ENCODE peak calls at places on chromosomes 6 and 20, in four cellular contexts. E is ovary, Q is AG10803, A is nephron progenitor cell. T is an unnamed sample.

GRCh38 chr6:81950877-81951276 is 198.4 kb upstream of the TENT5A start:
- DNase-seq in A (no peak), Q (peak), E (no peak), T (peak)

GRCh38 chr6:87575423-87575822 is 14.4 kb downstream of the RARS2 start:
- DNase-seq in A (no peak), Q (no peak), E (no peak), T (no peak)

GRCh38 chr6:148857817-148858390 is 111.1 kb downstream of the UST start:
- DNase-seq in E (no peak), A (no peak), Q (peak), T (peak)

GRCh38 chr20:31857861-31858835 is 12.2 kb downstream of the DUSP15 start:
- DNase-seq in A (no peak), E (no peak), Q (no peak), T (no peak)

GRCh38 chr20:2738331-2738730 is 45.8 kb downstream of the EBF4 start:
- DNase-seq in Q (no peak), E (no peak), A (no peak), T (no peak)

GRCh38 chr6:108546079-108547049 is 14.4 kb upstream of the FOXO3 start:
- DNase-seq in Q (no peak), E (no peak), A (no peak), T (no peak)

GRCh38 chr6:148999921-149000589 is 253.2 kb downstream of the UST start:
- DNase-seq in E (peak), Q (peak), A (no peak), T (no peak)

GRCh38 chr6:122438975-122439374 is 32.6 kb downstream of the SERINC1 start:
- DNase-seq in E (no peak), A (no peak), Q (no peak), T (no peak)

GRCh38 chr6:71977860-71978259 is 91.5 kb downstream of the RIMS1 start:
- DNase-seq in A (no peak), E (no peak), Q (no peak), T (no peak)

GRCh38 chr6:25659633-25660368 is 7.8 kb downstream of the SCGN start:
- DNase-seq in Q (no peak), E (no peak), A (no peak), T (no peak)

GRCh38 chr6:158150701-158151100 is 17.4 kb downstream of the SERAC1 start:
- DNase-seq in E (no peak), A (no peak), Q (no peak), T (peak)

GRCh38 chr20:31678389-31679356 is 41.0 kb downstream of the COX4I2 start:
- DNase-seq in Q (peak), E (no peak), A (peak), T (no peak)

GRCh38 chr6:44400572-44400971 is 13.1 kb downstream of the CDC5L start:
- DNase-seq in E (no peak), Q (no peak), A (no peak), T (no peak)

GRCh38 chr6:82298012-82298411 is 50.5 kb upstream of the IBTK start:
- DNase-seq in Q (no peak), E (no peak), A (no peak), T (no peak)

GRCh38 chr20:46699651-46700359 is 9.6 kb upstream of the SLC2A10 start:
- DNase-seq in E (no peak), Q (peak), A (no peak), T (no peak)

GRCh38 chr6:157224957-157225574 is 98.3 kb downstream of the TMEM242 start:
- DNase-seq in E (no peak), A (no peak), Q (no peak), T (peak)

GRCh38 chr6:147738516-147739187 is 230.2 kb downstream of the SAMD5 start:
- DNase-seq in Q (no peak), A (no peak), E (no peak), T (no peak)

GRCh38 chr20:3010985-3011723 is 32.3 kb upstream of the GNRH2 start:
- DNase-seq in E (no peak), A (no peak), Q (peak), T (peak)

GRCh38 chr20:34546751-34547181 is 11.8 kb upstream of the MAP1LC3A start:
- DNase-seq in A (no peak), E (no peak), Q (no peak), T (no peak)

GRCh38 chr20:51159303-51159702 is 136.4 kb upstream of the KCNG1 start:
- DNase-seq in E (no peak), A (no peak), Q (no peak), T (no peak)

GRCh38 chr6:1382883-1383728 is 6.3 kb upstream of the FOXF2 start:
- DNase-seq in E (no peak), A (peak), Q (no peak), T (peak)

GRCh38 chr20:62387993-62388635 is 1.2 kb downstream of the RPS21 start:
- DNase-seq in A (no peak), E (no peak), Q (no peak), T (no peak)

GRCh38 chr6:3750324-3751018 is 1.0 kb downstream of the PXDC1 start:
- DNase-seq in A (peak), E (peak), Q (peak), T (peak)

GRCh38 chr6:140043357-140043756 is 668.9 kb upstream of the CITED2 start:
- DNase-seq in A (no peak), Q (peak), E (no peak), T (peak)

GRCh38 chr6:20001286-20001685 is 164.1 kb downstream of the ID4 start:
- DNase-seq in Q (no peak), E (no peak), A (no peak), T (no peak)

GRCh38 chr6:115706324-115706723 is 354.4 kb downstream of the FRK start:
- DNase-seq in Q (no peak), E (no peak), A (no peak), T (no peak)

GRCh38 chr6:168138436-168138835 is 59.4 kb upstream of the FRMD1 start:
- DNase-seq in A (no peak), E (no peak), Q (no peak), T (no peak)

GRCh38 chr20:63858393-63859165 is 2.7 kb upstream of the ABHD16B start:
- DNase-seq in A (peak), Q (no peak), E (peak), T (peak)
- TF ChIP-seq CTCF in A (no peak), Q (peak), E (peak), T (peak)

DNA sequence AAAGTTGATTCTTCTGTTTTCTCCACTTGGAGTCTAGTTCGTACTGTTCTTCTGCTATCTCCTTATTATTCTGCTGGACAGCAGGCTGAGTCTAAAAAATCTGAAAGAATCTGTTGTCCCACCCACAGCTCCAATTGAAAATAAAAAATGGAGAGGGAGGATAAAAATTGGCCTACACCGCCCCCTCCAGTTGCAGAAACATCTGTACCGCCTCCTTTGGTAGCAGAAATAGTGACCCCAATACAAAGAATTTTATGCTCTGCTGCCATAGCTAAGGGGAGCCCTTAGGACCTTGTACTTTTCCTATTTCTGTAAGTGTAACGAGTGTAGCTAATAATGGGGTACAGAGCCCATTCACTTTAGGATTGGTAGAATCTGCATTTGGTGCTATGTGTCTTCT is 4.9 kb upstream of the FKBP1A start:
- DNase-seq in E (no peak), A (no peak), Q (no peak), T (no peak)
- TF ChIP-seq CTCF in E (peak), A (no peak), Q (peak), T (peak)

DNA sequence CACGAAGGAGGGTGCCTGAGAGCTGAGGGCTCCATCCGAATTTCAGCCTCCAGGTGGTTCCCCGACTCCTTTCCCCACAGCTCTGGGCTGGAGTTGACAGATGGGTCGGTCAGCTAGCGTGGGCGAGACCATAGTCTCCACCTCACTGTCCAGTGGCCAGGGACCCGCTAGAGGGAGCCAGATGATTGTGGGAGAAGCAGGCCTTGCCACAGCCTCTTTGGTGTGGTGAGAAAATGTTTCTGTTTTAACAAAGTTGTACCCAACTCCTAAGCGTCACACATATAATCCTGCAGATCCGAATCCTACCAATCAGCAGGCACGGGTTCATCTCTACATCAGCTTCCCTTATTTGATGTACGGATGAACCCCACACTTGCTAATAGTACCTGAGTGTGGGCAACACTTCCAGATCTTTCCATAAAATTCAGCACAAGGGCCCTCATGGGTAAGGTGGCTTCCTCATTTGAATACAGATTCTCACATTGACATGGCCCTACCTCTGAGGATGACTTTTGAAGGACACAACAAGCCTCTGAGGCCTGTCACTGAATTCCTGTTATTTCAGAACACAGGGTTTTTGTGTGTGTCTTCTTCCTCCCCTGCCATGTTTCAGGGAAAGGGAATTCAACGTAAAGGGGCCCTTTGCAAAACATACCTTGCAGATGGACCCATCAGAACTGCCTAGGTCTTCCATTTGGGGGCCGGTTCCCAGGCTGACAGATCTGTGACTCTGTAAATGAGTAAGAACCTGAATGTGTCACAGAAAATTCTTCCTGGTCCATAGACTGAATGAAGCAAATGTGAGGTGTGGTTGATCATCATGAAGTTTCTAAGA is 103.2 kb upstream of the DUSP22 start:
- DNase-seq in Q (peak), E (peak), A (peak), T (peak)
- TF ChIP-seq CTCF in Q (peak), E (peak), A (peak), T (peak)

DNA sequence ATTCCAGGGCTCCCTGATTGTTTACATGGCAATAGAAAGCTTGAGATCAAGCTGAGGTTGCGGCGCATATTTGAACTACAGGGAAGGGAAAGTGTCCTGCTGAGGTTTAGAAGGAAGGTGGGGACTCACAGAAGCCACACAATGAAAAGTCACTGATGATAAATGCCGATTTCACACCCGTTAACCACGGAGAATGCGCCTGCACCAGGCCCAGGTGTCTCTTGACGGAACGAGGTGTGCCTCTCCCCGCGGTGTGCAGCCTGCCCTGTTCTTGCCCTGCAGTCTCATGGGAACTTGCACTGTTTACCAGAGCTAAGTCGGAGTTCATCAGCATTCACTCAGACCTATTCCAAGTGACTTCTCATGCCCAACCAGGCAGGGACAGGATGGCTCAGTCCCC is 90.3 kb downstream of the LY86 start:
- DNase-seq in E (no peak), Q (no peak), A (no peak), T (no peak)
- TF ChIP-seq CTCF in E (no peak), Q (no peak), A (no peak), T (no peak)

DNA sequence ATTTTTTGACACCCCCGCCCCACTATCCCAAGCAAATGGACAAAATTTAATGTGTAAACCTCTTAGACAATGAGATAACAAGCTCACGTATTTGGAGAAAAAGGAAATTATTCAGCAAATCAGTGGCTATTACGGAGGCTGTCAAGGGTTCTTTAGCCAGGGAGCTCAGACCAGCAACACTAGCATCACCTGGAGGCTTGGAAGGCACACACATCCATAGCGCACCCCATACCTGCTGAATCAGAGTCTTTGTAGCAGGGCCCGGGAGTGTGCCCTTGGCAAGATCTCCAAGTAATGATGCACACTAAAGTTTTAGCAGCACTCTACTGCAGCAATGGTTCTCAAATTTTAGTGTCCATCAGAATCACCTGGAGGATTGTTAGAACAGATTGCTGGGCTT is 223.2 kb upstream of the BTBD3 start:
- DNase-seq in A (no peak), Q (no peak), E (no peak), T (no peak)
- TF ChIP-seq CTCF in A (no peak), Q (no peak), E (no peak), T (no peak)